ENCODE peak calls at places on chromosomes 16 and 17, in nine cellular contexts. V is thyroid gland; B is tibial artery; F is progenitor cell of endocrine pancreas; Y is HCT116; L is brain pericyte; P is NCI-H2171 treated with DMSO at 0.1 percent for 48 hours; Z is CD4-positive, alpha-beta memory T cell; M is lower lobe of right lung. W is an unnamed sample.

GRCh38 chr17:62017912-62018311 is 47.2 kb downstream of the MED13 start:
- DNase-seq in V (no peak), B (no peak), F (no peak), Y (no peak), L (no peak), P (no peak), Z (no peak), M (no peak), W (no peak)

GRCh38 chr17:33234930-33235685 is 58.0 kb downstream of the ASIC2 start:
- DNase-seq in V (peak), B (peak), F (no peak), Y (no peak), L (peak), P (no peak), Z (no peak), M (no peak), W (no peak)

GRCh38 chr17:79842656-79843474 is 3.6 kb upstream of the CBX4 start:
- DNase-seq in V (peak), B (no peak), F (peak), Y (no peak), L (no peak), P (peak), Z (no peak), M (no peak), W (peak)

GRCh38 chr16:79768594-79768993 is 168.1 kb upstream of the MAF start:
- DNase-seq in V (peak), B (no peak), F (no peak), Y (no peak), L (no peak), P (no peak), Z (no peak), M (no peak), W (no peak)

GRCh38 chr17:82440377-82440981 is 10.1 kb downstream of the CYBC1 start:
- DNase-seq in V (no peak), B (no peak), F (no peak), Y (no peak), L (no peak), P (no peak), Z (no peak), M (peak), W (no peak)

GRCh38 chr17:7932483-7932891 is 481 bp downstream of the CNTROB start:
- DNase-seq in V (peak), B (no peak), F (no peak), Y (no peak), L (no peak), P (peak), Z (no peak), M (peak), W (peak)

GRCh38 chr17:34709108-34709779 is 129.9 kb downstream of the TMEM132E start:
- DNase-seq in V (no peak), B (no peak), F (no peak), Y (no peak), L (no peak), P (peak), Z (no peak), M (no peak), W (peak)

GRCh38 chr16:7938175-7938574 is 605.5 kb downstream of the RBFOX1 start:
- DNase-seq in V (no peak), B (no peak), F (no peak), Y (no peak), L (no peak), P (no peak), Z (no peak), M (no peak), W (peak)

GRCh38 chr16:81526199-81526598 is 81.6 kb downstream of the CMIP start:
- DNase-seq in V (no peak), B (no peak), F (no peak), Y (no peak), L (no peak), P (no peak), Z (no peak), M (no peak), W (no peak)

GRCh38 chr17:17420035-17420434 is 56.8 kb upstream of the MED9 start:
- DNase-seq in V (peak), B (no peak), F (no peak), Y (no peak), L (no peak), P (no peak), Z (no peak), M (peak), W (no peak)

GRCh38 chr16:67155305-67156145 is 4.2 kb downstream of the TRADD start:
- DNase-seq in V (peak), B (peak), F (peak), Y (no peak), L (no peak), P (peak), Z (peak), M (peak), W (peak)

GRCh38 chr17:1830288-1830687 is 483 bp downstream of the RPA1 start:
- DNase-seq in V (peak), B (no peak), F (no peak), Y (no peak), L (no peak), P (peak), Z (peak), M (no peak), W (peak)

GRCh38 chr16:88911148-88911945 is 44.9 kb upstream of the PABPN1L start:
- DNase-seq in V (no peak), B (no peak), F (no peak), Y (no peak), L (no peak), P (no peak), Z (no peak), M (no peak), W (peak)

GRCh38 chr16:5604770-5605169 is 507.2 kb upstream of the EEF2KMT start:
- DNase-seq in V (peak), B (no peak), F (no peak), Y (peak), L (no peak), P (peak), Z (no peak), M (no peak), W (peak)

GRCh38 chr16:84967828-84968227 is 43.5 kb downstream of the ZDHHC7 start:
- DNase-seq in V (no peak), B (no peak), F (no peak), Y (no peak), L (no peak), P (no peak), Z (no peak), M (no peak), W (no peak)

GRCh38 chr17:66633322-66633965 is 201.5 kb upstream of the CACNG5 start:
- DNase-seq in V (no peak), B (no peak), F (no peak), Y (no peak), L (no peak), P (no peak), Z (no peak), M (no peak), W (peak)

GRCh38 chr17:4142107-4142900 is 526 bp downstream of the ZZEF1 start:
- DNase-seq in V (peak), B (peak), F (no peak), Y (no peak), L (no peak), P (no peak), Z (no peak), M (peak), W (peak)

GRCh38 chr17:75876938-75877751 is 1.2 kb downstream of the TRIM47 start:
- DNase-seq in V (peak), B (peak), F (no peak), Y (peak), L (peak), P (peak), Z (no peak), M (peak), W (peak)

GRCh38 chr16:30874821-30875717 is 18.8 kb downstream of the BCL7C start:
- DNase-seq in V (peak), B (peak), F (peak), Y (peak), L (peak), P (peak), Z (peak), M (peak), W (peak)

GRCh38 chr16:31508706-31509523 is 724 bp upstream of the RUSF1 start:
- DNase-seq in V (no peak), B (no peak), F (no peak), Y (no peak), L (no peak), P (peak), Z (no peak), M (no peak), W (peak)

GRCh38 chr17:42573095-42573494 is 4.4 kb downstream of the PSMC3IP start:
- DNase-seq in V (no peak), B (no peak), F (no peak), Y (no peak), L (no peak), P (no peak), Z (no peak), M (no peak), W (no peak)

GRCh38 chr17:64343833-64344637 is 46.6 kb downstream of the PECAM1 start:
- DNase-seq in V (peak), B (peak), F (no peak), Y (no peak), L (no peak), P (no peak), Z (peak), M (peak), W (peak)

GRCh38 chr17:64115043-64115698 is 14.8 kb downstream of the ERN1 start:
- DNase-seq in V (no peak), B (no peak), F (no peak), Y (no peak), L (no peak), P (no peak), Z (no peak), M (no peak), W (no peak)

GRCh38 chr16:22675745-22676540 is 138.0 kb upstream of the HS3ST2 start:
- DNase-seq in V (no peak), B (no peak), F (no peak), Y (no peak), L (no peak), P (no peak), Z (no peak), M (no peak), W (no peak)

GRCh38 chr17:73639322-73639721 is 4.9 kb downstream of the SDK2 start:
- DNase-seq in V (no peak), B (peak), F (no peak), Y (no peak), L (no peak), P (no peak), Z (no peak), M (no peak), W (no peak)

GRCh38 chr17:42659079-42659931 is at the start of gene TUBG2:
- DNase-seq in V (peak), B (peak), F (peak), Y (peak), L (peak), P (peak), Z (no peak), M (peak), W (peak)

GRCh38 chr16:29727452-29727851 is 18.3 kb downstream of the C16orf54 start:
- DNase-seq in V (no peak), B (no peak), F (no peak), Y (no peak), L (no peak), P (no peak), Z (no peak), M (no peak), W (no peak)

GRCh38 chr17:19335951-19336631 is 26.4 kb downstream of the B9D1 start:
- DNase-seq in V (peak), B (no peak), F (no peak), Y (no peak), L (no peak), P (no peak), Z (no peak), M (no peak), W (no peak)

GRCh38 chr16:68356249-68356918 is 45.6 kb downstream of the PRMT7 start:
- DNase-seq in V (no peak), B (no peak), F (no peak), Y (no peak), L (no peak), P (no peak), Z (peak), M (no peak), W (no peak)

GRCh38 chr17:76382803-76383644 is 1.4 kb upstream of the SPHK1 start:
- DNase-seq in V (peak), B (no peak), F (peak), Y (no peak), L (no peak), P (no peak), Z (peak), M (peak), W (peak)

GRCh38 chr16:35559911-35560636 is 2100.7 kb downstream of the TP53TG3F start:
- DNase-seq in V (no peak), B (no peak), F (no peak), Y (no peak), L (no peak), P (peak), Z (no peak), M (no peak), W (no peak)

GRCh38 chr16:14303182-14303618 is 232.1 kb downstream of the MRTFB start:
- DNase-seq in V (no peak), B (no peak), F (no peak), Y (no peak), L (no peak), P (no peak), Z (no peak), M (no peak), W (peak)

GRCh38 chr17:56966277-56966676 is 5.4 kb upstream of the COIL start:
- DNase-seq in V (no peak), B (no peak), F (no peak), Y (no peak), L (no peak), P (peak), Z (no peak), M (no peak), W (no peak)